ENCODE peak calls at places on chromosomes 5 and 9, in four cellular contexts. X is H1, R is GM12878, V is GM12891. Q is an unnamed sample.

GRCh38 chr5:180595381-180596114 is 4.2 kb upstream of the SCGB3A1 start:
- DNase-seq in X (no peak), V (peak), R (no peak), Q (no peak)

GRCh38 chr5:38670878-38671277 is 114.4 kb upstream of the LIFR start:
- DNase-seq in R (no peak), X (no peak), V (no peak), Q (no peak)

GRCh38 chr5:78927657-78928282 is 57.3 kb downstream of the ARSB start:
- DNase-seq in R (no peak), V (no peak), X (peak), Q (no peak)

GRCh38 chr5:36152324-36153298 is 700 bp downstream of the SKP2 start:
- DNase-seq in R (no peak), V (no peak), X (no peak), Q (no peak)

GRCh38 chr5:168874713-168875380 is 295.7 kb upstream of the PANK3 start:
- DNase-seq in X (no peak), V (no peak), R (no peak), Q (no peak)

GRCh38 chr9:4832786-4833579 is 40.2 kb downstream of the RCL1 start:
- DNase-seq in X (no peak), V (no peak), R (no peak), Q (no peak)

GRCh38 chr9:4009006-4009511 is 290.8 kb downstream of the GLIS3 start:
- DNase-seq in V (no peak), R (no peak), X (no peak), Q (no peak)

GRCh38 chr9:81560851-81561732 is 128.3 kb downstream of the TLE1 start:
- DNase-seq in V (no peak), R (no peak), X (no peak), Q (no peak)

GRCh38 chr5:129904667-129905466 is 602 bp downstream of the CHSY3 start:
- DNase-seq in V (peak), R (no peak), X (peak), Q (no peak)

GRCh38 chr5:147509041-147509709 is 693 bp downstream of the DPYSL3 start:
- DNase-seq in V (no peak), R (no peak), X (peak), Q (no peak)

GRCh38 chr9:133968966-133969617 is 23.0 kb downstream of the VAV2 start:
- DNase-seq in V (no peak), X (no peak), R (no peak), Q (no peak)

GRCh38 chr9:106110483-106110882 is 416.1 kb downstream of the TMEM38B start:
- DNase-seq in V (no peak), R (no peak), X (no peak), Q (no peak)

GRCh38 chr5:171442287-171443042 is 23.0 kb downstream of the FGF18 start:
- DNase-seq in V (no peak), X (no peak), R (no peak), Q (no peak)

GRCh38 chr5:153585616-153586015 is 95.1 kb downstream of the GRIA1 start:
- DNase-seq in V (no peak), X (no peak), R (no peak), Q (no peak)

GRCh38 chr9:127721391-127721821 is 5.5 kb downstream of the TTC16 start:
- DNase-seq in R (no peak), V (no peak), X (no peak), Q (no peak)

GRCh38 chr9:116103976-116104820 is 49.4 kb upstream of the PAPPA start:
- DNase-seq in X (no peak), V (no peak), R (no peak), Q (no peak)

GRCh38 chr5:69493235-69493925 is 790 bp downstream of the OCLN start:
- DNase-seq in R (no peak), V (peak), X (peak), Q (peak)

GRCh38 chr9:108386859-108387384 is 468.9 kb downstream of the ACTL7B start:
- DNase-seq in R (no peak), V (no peak), X (no peak), Q (no peak)

GRCh38 chr5:7348168-7348802 is 47.7 kb upstream of the ADCY2 start:
- DNase-seq in V (no peak), R (no peak), X (no peak), Q (no peak)

GRCh38 chr5:25544652-25545249 is 900.0 kb upstream of the CDH10 start:
- DNase-seq in V (no peak), R (peak), X (peak), Q (no peak)

GRCh38 chr9:120970249-120970648 is 43.7 kb upstream of the TRAF1 start:
- DNase-seq in V (no peak), R (no peak), X (no peak), Q (no peak)

GRCh38 chr9:16442622-16443021 is 427.8 kb downstream of the BNC2 start:
- DNase-seq in X (no peak), R (no peak), V (no peak), Q (no peak)

GRCh38 chr5:142339781-142340180 is 15.0 kb upstream of the SPRY4 start:
- DNase-seq in R (no peak), V (no peak), X (no peak), Q (no peak)

GRCh38 chr5:136457390-136458094 is 92.2 kb upstream of the TRPC7 start:
- DNase-seq in X (no peak), V (no peak), R (no peak), Q (no peak)

DNA sequence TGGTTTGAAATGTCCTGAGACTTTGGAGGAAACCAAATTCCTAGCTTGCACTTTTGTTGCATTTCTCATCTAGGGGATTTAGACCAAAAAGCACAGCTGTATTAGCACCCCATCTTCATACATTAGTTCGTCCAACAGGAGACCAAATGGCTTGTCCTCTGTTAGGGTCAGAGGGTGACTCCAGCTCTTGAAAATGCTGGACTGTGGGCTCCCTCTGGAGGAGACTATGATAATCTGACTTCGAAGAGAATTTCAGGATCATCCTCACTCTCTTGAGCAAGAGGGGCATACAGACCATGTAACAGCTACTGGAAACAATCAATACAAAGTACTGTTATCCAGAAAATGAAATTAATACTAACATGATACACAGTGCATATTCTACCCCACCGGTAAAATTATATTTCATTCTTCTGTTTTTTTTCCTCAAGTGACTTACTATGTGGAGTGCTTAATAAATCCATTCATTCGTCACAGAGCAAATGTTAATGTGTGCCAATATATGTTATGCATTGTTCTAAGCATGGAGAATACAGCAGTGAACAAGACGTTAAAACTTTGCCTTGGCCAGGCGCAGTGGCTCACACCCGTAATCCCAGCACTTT is 63.7 kb upstream of the PPP2CA start:
- DNase-seq in R (peak), V (peak), X (peak), Q (peak)
- TF ChIP-seq POLR2AphosphoS5 in R (no peak), V (no peak), X (no peak), Q (no peak)

DNA sequence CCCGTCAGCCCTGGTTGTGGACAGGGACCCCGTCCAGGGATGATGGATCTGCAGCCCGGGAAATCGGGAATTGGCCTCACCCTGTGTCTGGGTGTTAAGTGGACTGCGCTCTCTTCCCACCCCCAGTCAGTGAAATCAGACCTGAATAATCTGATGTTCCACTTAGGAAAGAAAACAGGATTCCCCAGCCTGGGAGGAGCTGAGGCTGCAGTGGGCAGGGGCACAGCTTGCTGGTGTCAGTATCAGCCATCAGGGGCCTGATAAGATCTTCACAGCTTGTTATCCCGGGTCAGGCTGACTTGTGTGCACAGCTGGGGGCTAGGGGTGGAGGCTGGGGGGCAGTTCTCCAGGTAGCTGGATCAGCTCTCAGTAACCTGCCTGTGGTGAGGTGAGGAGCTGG is 29.1 kb downstream of the LMX1B start:
- DNase-seq in R (no peak), X (no peak), V (no peak), Q (no peak)
- TF ChIP-seq TAF1 in R (no peak), X (no peak), V (no peak), Q (no peak)

GRCh38 chr9:83966209-83966582 is 13.8 kb downstream of the HNRNPK start:
- DNase-seq in X (no peak), V (no peak), R (no peak), Q (no peak)

GRCh38 chr9:83964973-83965349 is 15.1 kb downstream of the HNRNPK start:
- DNase-seq in X (no peak), V (no peak), R (no peak), Q (no peak)

GRCh38 chr9:83967083-83967482 is 12.9 kb downstream of the HNRNPK start:
- DNase-seq in X (no peak), V (no peak), R (no peak), Q (no peak)

GRCh38 chr9:83962165-83962564 is 17.9 kb downstream of the HNRNPK start:
- DNase-seq in R (no peak), X (no peak), V (no peak), Q (no peak)

DNA sequence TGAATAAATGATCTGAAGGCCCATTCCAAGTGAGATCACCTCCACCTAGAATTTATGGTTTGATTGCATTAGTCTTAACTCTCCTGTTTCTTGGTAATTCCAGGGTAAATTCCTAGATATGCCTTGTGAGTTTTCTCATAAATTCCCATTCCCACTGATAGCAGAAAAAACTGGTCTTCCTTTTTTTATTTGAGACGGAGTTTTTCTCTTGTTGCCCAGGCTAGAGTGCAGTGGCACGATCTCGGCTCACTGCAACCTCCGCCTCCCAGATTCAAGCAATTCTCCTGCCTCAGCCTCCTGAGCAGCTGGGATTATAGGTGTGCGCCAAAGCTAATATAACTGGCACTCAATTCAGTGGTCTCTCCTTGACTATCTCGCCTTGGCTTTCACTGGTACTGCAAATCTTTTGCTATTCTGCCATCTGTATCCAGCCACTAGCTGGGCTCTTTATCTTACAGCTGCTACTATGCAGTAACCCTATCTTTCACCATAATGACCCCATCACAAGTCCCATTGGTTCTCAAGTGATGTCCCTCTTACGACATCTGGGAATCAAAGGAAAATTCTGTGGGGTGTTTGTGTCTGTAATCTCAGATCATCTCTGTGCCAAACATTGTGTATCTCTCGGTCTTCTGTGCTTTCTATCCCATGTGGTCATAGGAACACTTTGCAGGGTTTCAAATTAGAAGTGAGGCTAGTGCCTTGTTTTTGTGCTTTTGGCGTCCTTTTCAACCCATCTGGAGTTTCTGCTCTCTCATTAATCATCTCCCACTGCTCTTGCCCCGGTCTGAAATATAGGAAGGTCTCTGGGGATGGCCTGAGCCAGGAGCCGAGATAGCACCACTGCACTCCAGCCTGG is 14.4 kb downstream of the HNRNPK start:
- DNase-seq in V (no peak), X (no peak), R (no peak), Q (no peak)
- TF ChIP-seq POLR2A in V (peak), X (peak), R (peak), Q (peak)

GRCh38 chr5:172556971-172557461 is 84.0 kb upstream of the NEURL1B start:
- DNase-seq in X (no peak), R (no peak), V (no peak), Q (no peak)

GRCh38 chr5:172553838-172554344 is 87.2 kb upstream of the NEURL1B start:
- DNase-seq in X (no peak), V (no peak), R (no peak), Q (no peak)

GRCh38 chr5:172556262-172556661 is 84.8 kb upstream of the NEURL1B start:
- DNase-seq in R (no peak), X (no peak), V (no peak), Q (no peak)

GRCh38 chr5:172553167-172553566 is 87.9 kb upstream of the NEURL1B start:
- DNase-seq in R (no peak), X (no peak), V (no peak), Q (no peak)

GRCh38 chr5:172554562-172554961 is 86.5 kb upstream of the NEURL1B start:
- DNase-seq in V (no peak), X (no peak), R (no peak), Q (no peak)
- TF ChIP-seq POLR2AphosphoS5 in V (no peak), X (no peak), R (no peak), Q (no peak)

GRCh38 chr5:151678146-151678545 is 8.6 kb downstream of the SPARC start:
- DNase-seq in R (no peak), X (no peak), V (no peak), Q (no peak)

GRCh38 chr5:151680944-151681427 is 5.7 kb downstream of the SPARC start:
- DNase-seq in R (no peak), V (no peak), X (no peak), Q (no peak)

GRCh38 chr5:151676719-151677118 is 10.0 kb downstream of the SPARC start:
- DNase-seq in X (no peak), R (no peak), V (no peak), Q (no peak)

GRCh38 chr5:151679421-151680155 is 7.1 kb downstream of the SPARC start:
- DNase-seq in R (no peak), X (no peak), V (no peak), Q (no peak)

GRCh38 chr5:151678713-151679112 is 8.0 kb downstream of the SPARC start:
- DNase-seq in X (no peak), R (no peak), V (no peak), Q (no peak)
- TF ChIP-seq TAF1 in X (no peak), R (no peak), V (no peak), Q (no peak)

GRCh38 chr5:173973614-173973969 is 15.4 kb upstream of the C5orf47 start:
- DNase-seq in V (no peak), X (peak), R (no peak), Q (no peak)
- TF ChIP-seq POLR2A in V (no peak), X (no peak), R (no peak), Q (no peak)

GRCh38 chr5:22226423-22226822 is 626.7 kb downstream of the CDH12 start:
- DNase-seq in X (no peak), R (no peak), V (no peak), Q (no peak)
- TF ChIP-seq POLR2AphosphoS5 in X (no peak), R (no peak), V (no peak), Q (no peak)

DNA sequence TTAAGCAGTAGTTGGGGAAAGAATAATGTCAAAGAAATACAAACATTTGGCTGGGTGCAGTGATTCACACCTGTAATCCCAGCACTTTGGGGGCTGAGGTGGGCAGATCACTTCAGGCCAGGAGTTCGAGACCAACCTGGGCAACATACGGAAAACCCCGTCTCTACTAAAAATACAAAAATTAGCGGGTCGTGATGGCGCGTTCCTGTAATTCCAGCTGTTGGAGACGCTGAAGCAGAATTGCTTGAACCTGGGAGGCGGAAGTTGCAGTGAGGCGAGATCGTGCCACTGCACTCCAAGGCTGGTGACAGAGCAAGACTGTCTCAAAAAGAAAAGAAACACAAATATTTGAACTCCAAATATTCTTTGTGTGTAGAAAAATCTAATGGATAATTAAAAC is 4.7 kb downstream of the MATR3 start:
- DNase-seq in X (no peak), R (no peak), V (no peak), Q (no peak)
- TF ChIP-seq TAF1 in X (no peak), R (no peak), V (no peak), Q (no peak)